ENCODE peak calls at places on chromosomes 16 and 17, in five cellular contexts. S, Z, T, R and H are unnamed samples.
A peak's percentile ranks its signal among the peaks of the same experiment; 100 is the strongest.

GRCh38 chr17:53227514-53227913 is 595.2 kb upstream of the KIF2B start:
- DNase-seq in S (no peak), T (no peak), Z (no peak), R (no peak), H (no peak)

GRCh38 chr16:29784901-29785500 is 5.5 kb upstream of the KIF22 start:
- DNase-seq in S (no peak), T (peak; percentile 70), R (peak; percentile 69), Z (peak; percentile 73), H (peak; percentile 74)

GRCh38 chr17:64180089-64180488 is 50.1 kb upstream of the ERN1 start:
- DNase-seq in T (no peak), S (no peak), Z (no peak), R (no peak), H (peak; percentile 63)

GRCh38 chr16:3171855-3172593 is 16.0 kb upstream of the OR1F1 start:
- DNase-seq in S (no peak), T (peak; percentile 60), R (no peak), Z (peak; percentile 56), H (no peak)

GRCh38 chr17:50925296-50925891 is 59.2 kb upstream of the TOB1 start:
- DNase-seq in Z (no peak), S (no peak), T (no peak), R (no peak), H (no peak)

GRCh38 chr17:31112001-31112661 is 17.4 kb downstream of the NF1 start:
- DNase-seq in Z (peak; percentile 57), S (no peak), R (no peak), T (no peak), H (no peak)

GRCh38 chr17:332023-332422 is 20.6 kb downstream of the RPH3AL start:
- DNase-seq in S (no peak), R (no peak), Z (no peak), T (no peak), H (no peak)

GRCh38 chr17:19538095-19539039 is 4.7 kb downstream of the SLC47A1 start:
- DNase-seq in T (no peak), S (peak; percentile 24), Z (no peak), R (peak; percentile 38), H (no peak)

GRCh38 chr17:59221159-59221847 is 992 bp downstream of the GDPD1 start:
- DNase-seq in S (peak; percentile 42), Z (no peak), T (no peak), R (no peak), H (peak; percentile 4)

GRCh38 chr17:65039349-65039988 is 17.1 kb downstream of the GNA13 start:
- DNase-seq in R (no peak), Z (no peak), S (no peak), T (peak; percentile 61), H (no peak)

GRCh38 chr17:74659898-74660297 is 36.4 kb upstream of the CD300E start:
- DNase-seq in Z (no peak), R (no peak), S (no peak), T (no peak), H (no peak)

GRCh38 chr16:50146479-50147435 is 6.3 kb upstream of the TENT4B start:
- DNase-seq in Z (no peak), R (no peak), S (no peak), T (no peak), H (peak; percentile 24)

GRCh38 chr17:64115871-64116534 is 13.9 kb downstream of the ERN1 start:
- DNase-seq in Z (peak; percentile 87), S (no peak), R (no peak), T (no peak), H (peak; percentile 85)

GRCh38 chr16:57590654-57591085 is 37.8 kb upstream of the ADGRG1 start:
- DNase-seq in R (no peak), T (no peak), Z (peak; percentile 72), S (no peak), H (peak; percentile 48)

GRCh38 chr17:17027442-17028058 is 14.7 kb upstream of the MPRIP start:
- DNase-seq in R (no peak), Z (no peak), T (no peak), S (no peak), H (no peak)

GRCh38 chr16:9489823-9490467 is 398.5 kb downstream of the HAPSTR1 start:
- DNase-seq in Z (no peak), T (no peak), R (peak; percentile 36), S (peak; percentile 34), H (no peak)

GRCh38 chr17:56593073-56593740 is at the start of gene NOG:
- DNase-seq in Z (peak; percentile 78), T (peak; percentile 52), R (no peak), S (peak; percentile 47), H (peak; percentile 78)

GRCh38 chr17:82892869-82893565 is 53.2 kb upstream of the ZNF750 start:
- DNase-seq in T (no peak), Z (no peak), S (no peak), R (peak; percentile 45), H (no peak)

GRCh38 chr16:22220076-22220453 is 14.0 kb downstream of the EEF2K start:
- DNase-seq in S (no peak), T (no peak), R (peak; percentile 48), Z (no peak), H (no peak)

GRCh38 chr16:48086422-48086821 is 69.4 kb downstream of the ABCC12 start:
- DNase-seq in T (no peak), R (no peak), S (no peak), Z (no peak), H (no peak)

GRCh38 chr17:37067555-37068111 is 118.9 kb downstream of the AATF start:
- DNase-seq in T (no peak), Z (peak; percentile 79), S (no peak), R (peak; percentile 71), H (peak; percentile 86)

GRCh38 chr17:72687941-72688340 is 404.5 kb downstream of the SLC39A11 start:
- DNase-seq in S (no peak), Z (no peak), R (no peak), T (no peak), H (no peak)

GRCh38 chr17:68297168-68297567 is 5.9 kb downstream of the ARSG start:
- DNase-seq in S (no peak), Z (no peak), T (no peak), R (no peak), H (no peak)

GRCh38 chr17:38660097-38661026 is 14.4 kb downstream of the EPOP start:
- DNase-seq in R (no peak), T (no peak), Z (no peak), S (no peak), H (no peak)

GRCh38 chr17:29931253-29931932 is 1.4 kb upstream of the SSH2 start:
- DNase-seq in S (peak; percentile 93), Z (peak; percentile 83), R (peak; percentile 70), T (peak; percentile 68), H (peak; percentile 94)

GRCh38 chr16:8972843-8973586 is 9.3 kb upstream of the USP7 start:
- DNase-seq in R (no peak), Z (peak; percentile 35), S (no peak), T (no peak), H (peak; percentile 87)

GRCh38 chr17:57442914-57443571 is 186.7 kb downstream of the MSI2 start:
- DNase-seq in R (peak; percentile 43), T (no peak), S (no peak), Z (peak; percentile 28), H (no peak)

GRCh38 chr16:89761304-89761922 is 40.1 kb downstream of the ZNF276 start:
- DNase-seq in T (no peak), S (no peak), Z (no peak), R (no peak), H (no peak)

GRCh38 chr16:67865318-67865717 is 7.5 kb upstream of the EDC4 start:
- DNase-seq in T (no peak), S (no peak), R (peak; percentile 27), Z (peak; percentile 47), H (peak; percentile 36)

GRCh38 chr17:1532836-1533602 is 16.6 kb upstream of the INPP5K start:
- DNase-seq in R (no peak), S (no peak), Z (no peak), T (no peak), H (no peak)

GRCh38 chr16:11407047-11407982 is 62.1 kb downstream of the RMI2 start:
- DNase-seq in T (peak; percentile 86), Z (peak; percentile 74), R (peak; percentile 75), S (peak; percentile 49), H (peak; percentile 83)

GRCh38 chr16:47492428-47493357 is 31.6 kb downstream of the PHKB start:
- DNase-seq in Z (no peak), R (peak; percentile 57), S (peak; percentile 40), T (peak; percentile 32), H (peak; percentile 54)

GRCh38 chr16:63613701-63614100 is 1508.2 kb downstream of the CDH11 start:
- DNase-seq in R (no peak), S (no peak), T (peak; percentile 16), Z (no peak), H (peak; percentile 17)

GRCh38 chr17:19641687-19642372 is 6.7 kb upstream of the ALDH3A2 start:
- DNase-seq in Z (no peak), R (no peak), T (no peak), S (no peak), H (no peak)

GRCh38 chr16:88383401-88384221 is 852 bp downstream of the ZNF469 start:
- DNase-seq in S (no peak), T (no peak), Z (peak; percentile 58), R (no peak), H (peak; percentile 85)

GRCh38 chr17:48620497-48621139 is 5.5 kb upstream of the HOXB8 start:
- DNase-seq in Z (no peak), S (no peak), R (no peak), T (no peak), H (no peak)

GRCh38 chr17:32274643-32275042 is 9.0 kb downstream of the RHBDL3 start:
- DNase-seq in S (no peak), R (no peak), T (no peak), Z (no peak), H (no peak)

GRCh38 chr17:37701424-37702020 is 43.3 kb downstream of the HNF1B start:
- DNase-seq in Z (peak; percentile 37), R (peak; percentile 64), T (peak; percentile 68), S (no peak), H (peak; percentile 22)

GRCh38 chr17:59341922-59342321 is 10.5 kb downstream of the YPEL2 start:
- DNase-seq in R (no peak), T (no peak), Z (no peak), S (no peak), H (no peak)